ENCODE peak calls at places on chromosomes 7 and 10, in eight cellular contexts. K is stimulated activated CD8-positive, alpha-beta memory T cell treated with anti-CD3 and anti-CD28 coated beads, Interleukin-12 subunit alpha, Interleukin-12 subunit beta, amount 100 ng/mL, for 4 hours; A is Ammon's horn; B is C1 segment of cervical spinal cord; P is AG09309; Y is ELR; E is posterior cingulate gyrus; V is GM04503. H is an unnamed sample.

GRCh38 chr10:49330127-49330665 is 31.2 kb downstream of the C10orf71 start:
- DNase-seq in K (no peak), A (no peak), B (no peak), P (no peak), Y (no peak), E (no peak), V (no peak), H (no peak)

GRCh38 chr7:93352881-93353280 is 120.7 kb downstream of the VPS50 start:
- DNase-seq in K (no peak), A (no peak), B (no peak), P (no peak), Y (no peak), E (no peak), V (no peak), H (no peak)

GRCh38 chr10:63468947-63469346 is 3.2 kb upstream of the JMJD1C start:
- DNase-seq in K (no peak), A (no peak), B (no peak), P (no peak), Y (no peak), E (no peak), V (no peak), H (no peak)

GRCh38 chr7:74502216-74502891 is 48.6 kb downstream of the GTF2IRD1 start:
- DNase-seq in K (no peak), A (peak; percentile 46), B (no peak), P (no peak), Y (no peak), E (peak; percentile 41), V (no peak), H (no peak)

GRCh38 chr7:48365010-48365409 is 193.8 kb downstream of the ABCA13 start:
- DNase-seq in K (no peak), A (no peak), B (no peak), P (no peak), Y (peak; percentile 3), E (no peak), V (no peak), H (no peak)

GRCh38 chr7:132546366-132547145 is 29.7 kb downstream of the PLXNA4 start:
- DNase-seq in K (no peak), A (no peak), B (no peak), P (no peak), Y (no peak), E (no peak), V (peak; percentile 16), H (no peak)

GRCh38 chr7:106757846-106758245 is 96.9 kb upstream of the CCDC71L start:
- DNase-seq in K (no peak), A (peak; percentile 8), B (no peak), P (peak; percentile 33), Y (no peak), E (no peak), V (no peak), H (no peak)

GRCh38 chr7:142798451-142799438 is 28.0 kb downstream of the PRSS2 start:
- DNase-seq in K (no peak), A (no peak), B (no peak), P (no peak), Y (no peak), E (no peak), V (no peak), H (no peak)

GRCh38 chr7:117572826-117573620 is 93.2 kb downstream of the CFTR start:
- DNase-seq in K (no peak), A (no peak), B (no peak), P (no peak), Y (no peak), E (no peak), V (no peak), H (no peak)

GRCh38 chr10:95569368-95569767 is 8.2 kb upstream of the SORBS1 start:
- DNase-seq in K (no peak), A (no peak), B (no peak), P (no peak), Y (no peak), E (no peak), V (no peak), H (no peak)

H was measured in putamen.